ENCODE peak calls at places on chromosomes 2 and 18, in eight cellular contexts. One of them, this sample, is unnamed.

GRCh38 chr2:148994341-148994740 is 44.2 kb upstream of the LYPD6B start:
- DNase-seq in CD8-positive, alpha-beta T cell: no peak
- DNase-seq in neuronal stem cell: no peak
- DNase-seq in GM12878: no peak
- DNase-seq in endodermal cell: no peak
- DNase-seq in mammary epithelial cell: no peak
- DNase-seq in effector memory CD4-positive, alpha-beta T cell: no peak
- DNase-seq in PC-9: no peak
- DNase-seq in this sample: no peak

GRCh38 chr2:76998713-76999112 is 523.5 kb downstream of the LRRTM4 start:
- DNase-seq in CD8-positive, alpha-beta T cell: no peak
- DNase-seq in neuronal stem cell: no peak
- DNase-seq in GM12878: no peak
- DNase-seq in endodermal cell: no peak
- DNase-seq in mammary epithelial cell: no peak
- DNase-seq in effector memory CD4-positive, alpha-beta T cell: no peak
- DNase-seq in PC-9: no peak
- DNase-seq in this sample: no peak

GRCh38 chr2:127100261-127101047 is 6.5 kb downstream of the BIN1 start:
- DNase-seq in CD8-positive, alpha-beta T cell: no peak
- DNase-seq in neuronal stem cell: no peak
- DNase-seq in GM12878: no peak
- DNase-seq in endodermal cell: peak; percentile 50
- DNase-seq in mammary epithelial cell: no peak
- DNase-seq in effector memory CD4-positive, alpha-beta T cell: no peak
- DNase-seq in PC-9: peak; percentile 92
- DNase-seq in this sample: no peak

GRCh38 chr2:38467768-38468463 is 90.8 kb upstream of the ATL2 start:
- DNase-seq in CD8-positive, alpha-beta T cell: no peak
- DNase-seq in neuronal stem cell: no peak
- DNase-seq in GM12878: no peak
- DNase-seq in endodermal cell: no peak
- DNase-seq in mammary epithelial cell: peak; percentile 40
- DNase-seq in effector memory CD4-positive, alpha-beta T cell: no peak
- DNase-seq in PC-9: no peak
- DNase-seq in this sample: no peak

GRCh38 chr2:82198809-82199492 is 1894.4 kb upstream of the LRRTM1 start:
- DNase-seq in CD8-positive, alpha-beta T cell: no peak
- DNase-seq in neuronal stem cell: no peak
- DNase-seq in GM12878: no peak
- DNase-seq in endodermal cell: no peak
- DNase-seq in mammary epithelial cell: no peak
- DNase-seq in effector memory CD4-positive, alpha-beta T cell: no peak
- DNase-seq in PC-9: no peak
- DNase-seq in this sample: no peak

GRCh38 chr18:71682591-71682990 is 861.6 kb downstream of the CBLN2 start:
- DNase-seq in CD8-positive, alpha-beta T cell: no peak
- DNase-seq in neuronal stem cell: no peak
- DNase-seq in GM12878: no peak
- DNase-seq in endodermal cell: no peak
- DNase-seq in mammary epithelial cell: no peak
- DNase-seq in effector memory CD4-positive, alpha-beta T cell: no peak
- DNase-seq in PC-9: no peak
- DNase-seq in this sample: no peak

GRCh38 chr2:99756059-99756458 is 266.2 kb upstream of the REV1 start:
- DNase-seq in CD8-positive, alpha-beta T cell: no peak
- DNase-seq in neuronal stem cell: no peak
- DNase-seq in GM12878: no peak
- DNase-seq in endodermal cell: peak; percentile 53
- DNase-seq in mammary epithelial cell: no peak
- DNase-seq in effector memory CD4-positive, alpha-beta T cell: no peak
- DNase-seq in PC-9: no peak
- DNase-seq in this sample: no peak

GRCh38 chr2:65070172-65070830 is 14.1 kb downstream of the CEP68 start:
- DNase-seq in CD8-positive, alpha-beta T cell: no peak
- DNase-seq in neuronal stem cell: no peak
- DNase-seq in GM12878: no peak
- DNase-seq in endodermal cell: no peak
- DNase-seq in mammary epithelial cell: peak; percentile 64
- DNase-seq in effector memory CD4-positive, alpha-beta T cell: no peak
- DNase-seq in PC-9: no peak
- DNase-seq in this sample: no peak

GRCh38 chr18:54233761-54234160 is 9.3 kb upstream of the MBD2 start:
- DNase-seq in CD8-positive, alpha-beta T cell: no peak
- DNase-seq in neuronal stem cell: no peak
- DNase-seq in GM12878: no peak
- DNase-seq in endodermal cell: no peak
- DNase-seq in mammary epithelial cell: no peak
- DNase-seq in effector memory CD4-positive, alpha-beta T cell: no peak
- DNase-seq in PC-9: no peak
- DNase-seq in this sample: no peak

GRCh38 chr2:104473568-104473967 is 380.3 kb upstream of the POU3F3 start:
- DNase-seq in CD8-positive, alpha-beta T cell: no peak
- DNase-seq in neuronal stem cell: peak; percentile 31
- DNase-seq in GM12878: no peak
- DNase-seq in endodermal cell: no peak
- DNase-seq in mammary epithelial cell: no peak
- DNase-seq in effector memory CD4-positive, alpha-beta T cell: no peak
- DNase-seq in PC-9: no peak
- DNase-seq in this sample: no peak

GRCh38 chr2:119681196-119681867 is 2.3 kb downstream of the TMEM177 start:
- DNase-seq in CD8-positive, alpha-beta T cell: no peak
- DNase-seq in neuronal stem cell: no peak
- DNase-seq in GM12878: no peak
- DNase-seq in endodermal cell: peak; percentile 35
- DNase-seq in mammary epithelial cell: no peak
- DNase-seq in effector memory CD4-positive, alpha-beta T cell: no peak
- DNase-seq in PC-9: no peak
- DNase-seq in this sample: no peak

GRCh38 chr2:144480257-144480656 is 39.7 kb downstream of the ZEB2 start:
- DNase-seq in CD8-positive, alpha-beta T cell: no peak
- DNase-seq in neuronal stem cell: no peak
- DNase-seq in GM12878: no peak
- DNase-seq in endodermal cell: no peak
- DNase-seq in mammary epithelial cell: no peak
- DNase-seq in effector memory CD4-positive, alpha-beta T cell: no peak
- DNase-seq in PC-9: peak; percentile 39
- DNase-seq in this sample: no peak

GRCh38 chr2:54956392-54956722 is 93.9 kb downstream of the RTN4 start:
- DNase-seq in CD8-positive, alpha-beta T cell: no peak
- DNase-seq in neuronal stem cell: no peak
- DNase-seq in GM12878: no peak
- DNase-seq in endodermal cell: no peak
- DNase-seq in mammary epithelial cell: no peak
- DNase-seq in effector memory CD4-positive, alpha-beta T cell: no peak
- DNase-seq in PC-9: no peak
- DNase-seq in this sample: no peak

GRCh38 chr2:106163948-106164580 is 30.0 kb downstream of the UXS1 start:
- DNase-seq in CD8-positive, alpha-beta T cell: no peak
- DNase-seq in neuronal stem cell: no peak
- DNase-seq in GM12878: no peak
- DNase-seq in endodermal cell: no peak
- DNase-seq in mammary epithelial cell: no peak
- DNase-seq in effector memory CD4-positive, alpha-beta T cell: no peak
- DNase-seq in PC-9: no peak
- DNase-seq in this sample: no peak

GRCh38 chr18:68803371-68803770 is 5.5 kb downstream of the CCDC102B start:
- DNase-seq in CD8-positive, alpha-beta T cell: no peak
- DNase-seq in neuronal stem cell: no peak
- DNase-seq in GM12878: no peak
- DNase-seq in endodermal cell: no peak
- DNase-seq in mammary epithelial cell: no peak
- DNase-seq in effector memory CD4-positive, alpha-beta T cell: no peak
- DNase-seq in PC-9: no peak
- DNase-seq in this sample: no peak

GRCh38 chr2:84805250-84805917 is 75.5 kb downstream of the TRABD2A start:
- DNase-seq in CD8-positive, alpha-beta T cell: no peak
- DNase-seq in neuronal stem cell: no peak
- DNase-seq in GM12878: no peak
- DNase-seq in endodermal cell: no peak
- DNase-seq in mammary epithelial cell: no peak
- DNase-seq in effector memory CD4-positive, alpha-beta T cell: no peak
- DNase-seq in PC-9: no peak
- DNase-seq in this sample: no peak

GRCh38 chr18:11052800-11053199 is 96.6 kb downstream of the PIEZO2 start:
- DNase-seq in CD8-positive, alpha-beta T cell: no peak
- DNase-seq in neuronal stem cell: no peak
- DNase-seq in GM12878: no peak
- DNase-seq in endodermal cell: no peak
- DNase-seq in mammary epithelial cell: no peak
- DNase-seq in effector memory CD4-positive, alpha-beta T cell: no peak
- DNase-seq in PC-9: no peak
- DNase-seq in this sample: no peak

GRCh38 chr2:203951366-203951902 is 14.9 kb downstream of the ICOS start:
- DNase-seq in CD8-positive, alpha-beta T cell: no peak
- DNase-seq in neuronal stem cell: no peak
- DNase-seq in GM12878: peak; percentile 23
- DNase-seq in endodermal cell: no peak
- DNase-seq in mammary epithelial cell: peak; percentile 28
- DNase-seq in effector memory CD4-positive, alpha-beta T cell: peak; percentile 70
- DNase-seq in PC-9: no peak
- DNase-seq in this sample: peak; percentile 52

DNA sequence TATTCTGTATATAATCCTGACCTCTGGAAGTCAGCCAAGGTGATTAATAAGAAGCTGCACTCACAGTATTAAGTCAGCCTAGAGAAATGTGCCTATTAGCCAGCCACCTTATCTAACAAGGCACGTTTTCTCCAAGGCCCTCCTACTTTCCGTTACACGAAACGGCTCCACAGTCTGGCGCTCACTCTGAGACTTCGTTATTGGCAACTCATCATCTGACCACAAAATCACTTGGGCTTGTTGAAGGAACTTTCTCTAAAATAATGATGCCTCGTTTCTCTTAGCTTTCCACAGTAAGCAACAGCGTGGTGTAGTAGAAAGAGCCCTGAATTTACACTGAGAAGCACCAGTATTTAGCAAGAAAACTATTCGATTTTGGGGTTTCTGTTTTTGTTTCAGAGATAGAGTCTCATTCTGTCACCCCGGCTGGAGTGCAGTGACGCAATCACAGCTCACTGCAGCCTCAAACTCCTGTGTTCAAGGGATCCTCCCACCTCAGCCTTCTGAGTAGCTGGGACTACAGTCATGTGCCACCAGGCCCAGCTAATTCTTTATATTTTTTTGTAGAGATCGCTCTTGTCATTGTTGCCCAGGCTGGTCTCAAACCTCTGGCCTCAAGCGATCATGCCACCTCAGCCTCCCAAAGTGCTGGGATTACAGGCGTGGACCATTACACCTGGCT is 53.6 kb upstream of the SLC14A1 start:
- DNase-seq in CD8-positive, alpha-beta T cell: no peak
- DNase-seq in neuronal stem cell: no peak
- DNase-seq in GM12878: no peak
- DNase-seq in endodermal cell: peak; percentile 39
- DNase-seq in mammary epithelial cell: peak; percentile 35
- DNase-seq in effector memory CD4-positive, alpha-beta T cell: peak; percentile 33
- DNase-seq in PC-9: no peak
- DNase-seq in this sample: no peak
- H3K9me3 ChIP-seq in CD8-positive, alpha-beta T cell: no peaks in the 10 kb centered on the region
- H3K9me3 ChIP-seq in neuronal stem cell: no peaks in the 10 kb centered on the region
- H3K9me3 ChIP-seq in GM12878: no peaks in the 10 kb centered on the region
- H3K9me3 ChIP-seq in endodermal cell: no peaks in the 10 kb centered on the region
- H3K9me3 ChIP-seq in mammary epithelial cell: no peaks in the 10 kb centered on the region
- H3K9me3 ChIP-seq in effector memory CD4-positive, alpha-beta T cell: no peaks in the 10 kb centered on the region
- H3K9me3 ChIP-seq in PC-9: no peaks in the 10 kb centered on the region
- H3K9me3 ChIP-seq in this sample: no peaks in the 10 kb centered on the region

DNA sequence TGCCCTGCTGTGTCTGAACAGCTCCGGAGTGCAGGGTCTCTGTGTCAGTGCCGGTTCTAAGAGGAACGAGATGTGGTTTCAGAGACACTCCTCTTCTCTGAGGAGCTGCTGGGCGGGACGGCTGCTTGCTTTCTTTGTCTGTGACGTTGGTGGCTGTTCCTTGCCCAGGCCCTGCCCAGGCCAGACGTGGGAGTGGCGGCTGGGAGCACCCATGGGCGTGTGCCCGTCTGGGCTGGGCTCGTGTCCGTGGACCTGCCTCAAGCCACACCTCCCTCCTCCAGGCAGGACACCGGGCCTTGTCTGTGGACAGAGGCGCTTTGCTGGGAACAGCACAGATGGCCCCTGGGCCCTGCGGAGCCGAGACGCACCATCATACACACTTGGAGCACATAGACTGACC is 45.0 kb downstream of the NFATC1 start:
- DNase-seq in CD8-positive, alpha-beta T cell: no peak
- DNase-seq in neuronal stem cell: no peak
- DNase-seq in GM12878: no peak
- DNase-seq in endodermal cell: no peak
- DNase-seq in mammary epithelial cell: no peak
- DNase-seq in effector memory CD4-positive, alpha-beta T cell: no peak
- DNase-seq in PC-9: no peak
- DNase-seq in this sample: no peak
- H3K9me3 ChIP-seq in CD8-positive, alpha-beta T cell: no peaks in the 10 kb centered on the region
- H3K9me3 ChIP-seq in neuronal stem cell: no peaks in the 10 kb centered on the region
- H3K9me3 ChIP-seq in GM12878: no peaks in the 10 kb centered on the region
- H3K9me3 ChIP-seq in endodermal cell: no peaks in the 10 kb centered on the region
- H3K9me3 ChIP-seq in mammary epithelial cell: peaks cover 53% of the 10 kb centered on the region
- H3K9me3 ChIP-seq in effector memory CD4-positive, alpha-beta T cell: no peaks in the 10 kb centered on the region
- H3K9me3 ChIP-seq in PC-9: no peaks in the 10 kb centered on the region
- H3K9me3 ChIP-seq in this sample: no peaks in the 10 kb centered on the region

GRCh38 chr2:215210082-215210481 is 71.7 kb upstream of the ABCA12 start:
- DNase-seq in CD8-positive, alpha-beta T cell: no peak
- DNase-seq in neuronal stem cell: no peak
- DNase-seq in GM12878: no peak
- DNase-seq in endodermal cell: no peak
- DNase-seq in mammary epithelial cell: no peak
- DNase-seq in effector memory CD4-positive, alpha-beta T cell: no peak
- DNase-seq in PC-9: no peak
- DNase-seq in this sample: no peak
- H3K9me3 ChIP-seq in CD8-positive, alpha-beta T cell: no peaks in the 10 kb centered on the region
- H3K9me3 ChIP-seq in neuronal stem cell: peaks cover 5% of the 10 kb centered on the region
- H3K9me3 ChIP-seq in GM12878: peaks cover 2% of the 10 kb centered on the region
- H3K9me3 ChIP-seq in endodermal cell: peaks cover 72% of the 10 kb centered on the region
- H3K9me3 ChIP-seq in mammary epithelial cell: peaks cover 7% of the 10 kb centered on the region
- H3K9me3 ChIP-seq in effector memory CD4-positive, alpha-beta T cell: no peaks in the 10 kb centered on the region
- H3K9me3 ChIP-seq in PC-9: peaks cover 7% of the 10 kb centered on the region
- H3K9me3 ChIP-seq in this sample: no peaks in the 10 kb centered on the region

GRCh38 chr2:212733273-212733672 is 194.7 kb upstream of the ERBB4 start:
- DNase-seq in CD8-positive, alpha-beta T cell: no peak
- DNase-seq in neuronal stem cell: no peak
- DNase-seq in GM12878: no peak
- DNase-seq in endodermal cell: no peak
- DNase-seq in mammary epithelial cell: no peak
- DNase-seq in effector memory CD4-positive, alpha-beta T cell: no peak
- DNase-seq in PC-9: no peak
- DNase-seq in this sample: no peak

GRCh38 chr2:212727751-212728150 is 189.1 kb upstream of the ERBB4 start:
- DNase-seq in CD8-positive, alpha-beta T cell: no peak
- DNase-seq in neuronal stem cell: no peak
- DNase-seq in GM12878: peak; percentile 53
- DNase-seq in endodermal cell: no peak
- DNase-seq in mammary epithelial cell: peak; percentile 35
- DNase-seq in effector memory CD4-positive, alpha-beta T cell: no peak
- DNase-seq in PC-9: no peak
- DNase-seq in this sample: no peak

GRCh38 chr2:212728717-212729116 is 190.1 kb upstream of the ERBB4 start:
- DNase-seq in CD8-positive, alpha-beta T cell: no peak
- DNase-seq in neuronal stem cell: no peak
- DNase-seq in GM12878: no peak
- DNase-seq in endodermal cell: no peak
- DNase-seq in mammary epithelial cell: no peak
- DNase-seq in effector memory CD4-positive, alpha-beta T cell: no peak
- DNase-seq in PC-9: no peak
- DNase-seq in this sample: no peak

GRCh38 chr2:212732860-212733259 is 194.3 kb upstream of the ERBB4 start:
- DNase-seq in CD8-positive, alpha-beta T cell: no peak
- DNase-seq in neuronal stem cell: no peak
- DNase-seq in GM12878: no peak
- DNase-seq in endodermal cell: no peak
- DNase-seq in mammary epithelial cell: peak; percentile 20
- DNase-seq in effector memory CD4-positive, alpha-beta T cell: no peak
- DNase-seq in PC-9: no peak
- DNase-seq in this sample: no peak

GRCh38 chr2:212730994-212731393 is 192.4 kb upstream of the ERBB4 start:
- DNase-seq in CD8-positive, alpha-beta T cell: no peak
- DNase-seq in neuronal stem cell: no peak
- DNase-seq in GM12878: peak; percentile 79
- DNase-seq in endodermal cell: no peak
- DNase-seq in mammary epithelial cell: peak; percentile 31
- DNase-seq in effector memory CD4-positive, alpha-beta T cell: no peak
- DNase-seq in PC-9: no peak
- DNase-seq in this sample: no peak
- H3K9me3 ChIP-seq in CD8-positive, alpha-beta T cell: no peaks in the 10 kb centered on the region
- H3K9me3 ChIP-seq in neuronal stem cell: no peaks in the 10 kb centered on the region
- H3K9me3 ChIP-seq in GM12878: no peaks in the 10 kb centered on the region
- H3K9me3 ChIP-seq in endodermal cell: no peaks in the 10 kb centered on the region
- H3K9me3 ChIP-seq in mammary epithelial cell: no peaks in the 10 kb centered on the region
- H3K9me3 ChIP-seq in effector memory CD4-positive, alpha-beta T cell: no peaks in the 10 kb centered on the region
- H3K9me3 ChIP-seq in PC-9: no peaks in the 10 kb centered on the region
- H3K9me3 ChIP-seq in this sample: no peaks in the 10 kb centered on the region

This sample was measured in T-helper 17 cell.